ENCODE peak calls at places on chromosome 10, in six cellular contexts. One of them, this sample, is unnamed.

GRCh38 chr10:56178210-56178609 is 182.8 kb downstream of the ZWINT start:
- DNase-seq in GM12878: no peak
- DNase-seq in HepG2: no peak
- DNase-seq in NT2/D1: no peak
- DNase-seq in H1: no peak
- DNase-seq in HCT116: no peak
- DNase-seq in this sample: no peak

GRCh38 chr10:7855205-7855604 is 36.9 kb downstream of the TAF3 start:
- DNase-seq in H1: peak
- DNase-seq in HCT116: no peak
- DNase-seq in HepG2: peak
- DNase-seq in GM12878: no peak
- DNase-seq in NT2/D1: peak
- DNase-seq in this sample: no peak

GRCh38 chr10:102642553-102643345 is 1.5 kb upstream of the TRIM8 start:
- DNase-seq in NT2/D1: no peak
- DNase-seq in HepG2: peak
- DNase-seq in HCT116: peak
- DNase-seq in GM12878: no peak
- DNase-seq in H1: no peak
- DNase-seq in this sample: peak

GRCh38 chr10:79070091-79070610 is 1.4 kb downstream of the ZMIZ1 start:
- DNase-seq in GM12878: no peak
- DNase-seq in H1: no peak
- DNase-seq in NT2/D1: no peak
- DNase-seq in HepG2: no peak
- DNase-seq in HCT116: no peak
- DNase-seq in this sample: peak

GRCh38 chr10:103542764-103543616 is 49.5 kb downstream of the NEURL1 start:
- DNase-seq in H1: no peak
- DNase-seq in HCT116: peak
- DNase-seq in GM12878: peak
- DNase-seq in NT2/D1: peak
- DNase-seq in HepG2: peak
- DNase-seq in this sample: no peak

GRCh38 chr10:119803264-119803663 is 69.4 kb downstream of the MCMBP start:
- DNase-seq in NT2/D1: no peak
- DNase-seq in GM12878: no peak
- DNase-seq in HCT116: no peak
- DNase-seq in H1: no peak
- DNase-seq in HepG2: no peak
- DNase-seq in this sample: no peak

GRCh38 chr10:76033457-76034196 is 602.2 kb downstream of the LRMDA start:
- DNase-seq in NT2/D1: no peak
- DNase-seq in GM12878: peak
- DNase-seq in HCT116: no peak
- DNase-seq in HepG2: peak
- DNase-seq in H1: no peak
- DNase-seq in this sample: no peak

GRCh38 chr10:70118196-70118595 is 14.4 kb downstream of the AIFM2 start:
- DNase-seq in HepG2: no peak
- DNase-seq in H1: no peak
- DNase-seq in NT2/D1: no peak
- DNase-seq in GM12878: no peak
- DNase-seq in HCT116: no peak
- DNase-seq in this sample: no peak

GRCh38 chr10:122565766-122566206 is 5.2 kb downstream of the DMBT1 start:
- DNase-seq in HCT116: peak
- DNase-seq in NT2/D1: peak
- DNase-seq in H1: peak
- DNase-seq in GM12878: peak
- DNase-seq in HepG2: peak
- DNase-seq in this sample: peak

GRCh38 chr10:78215645-78216044 is 182.0 kb downstream of the RPS24 start:
- DNase-seq in HepG2: no peak
- DNase-seq in GM12878: no peak
- DNase-seq in NT2/D1: no peak
- DNase-seq in H1: no peak
- DNase-seq in HCT116: no peak
- DNase-seq in this sample: no peak

GRCh38 chr10:127906548-127907377 is at the start of gene PTPRE:
- DNase-seq in GM12878: no peak
- DNase-seq in H1: peak
- DNase-seq in HCT116: peak
- DNase-seq in HepG2: no peak
- DNase-seq in NT2/D1: peak
- DNase-seq in this sample: peak

GRCh38 chr10:117967149-117967548 is 79.6 kb downstream of the RAB11FIP2 start:
- DNase-seq in HCT116: no peak
- DNase-seq in HepG2: no peak
- DNase-seq in H1: no peak
- DNase-seq in NT2/D1: no peak
- DNase-seq in GM12878: no peak
- DNase-seq in this sample: no peak

GRCh38 chr10:99731296-99732032 is 463 bp downstream of the COX15 start:
- DNase-seq in HepG2: no peak
- DNase-seq in H1: no peak
- DNase-seq in HCT116: no peak
- DNase-seq in GM12878: no peak
- DNase-seq in NT2/D1: no peak
- DNase-seq in this sample: no peak

GRCh38 chr10:126171555-126171954 is 216.7 kb downstream of the ADAM12 start:
- DNase-seq in HCT116: no peak
- DNase-seq in HepG2: no peak
- DNase-seq in H1: no peak
- DNase-seq in GM12878: no peak
- DNase-seq in NT2/D1: no peak
- DNase-seq in this sample: no peak

GRCh38 chr10:73889014-73889413 is 14.7 kb upstream of the CAMK2G start:
- DNase-seq in HCT116: peak
- DNase-seq in GM12878: no peak
- DNase-seq in HepG2: no peak
- DNase-seq in H1: no peak
- DNase-seq in NT2/D1: no peak
- DNase-seq in this sample: no peak

GRCh38 chr10:89490589-89491335 is 44.6 kb downstream of the SLC16A12 start:
- DNase-seq in HCT116: no peak
- DNase-seq in NT2/D1: no peak
- DNase-seq in HepG2: no peak
- DNase-seq in H1: no peak
- DNase-seq in GM12878: no peak
- DNase-seq in this sample: no peak

GRCh38 chr10:93591065-93591808 is 9.8 kb downstream of the RBP4 start:
- DNase-seq in H1: no peak
- DNase-seq in HCT116: no peak
- DNase-seq in NT2/D1: no peak
- DNase-seq in HepG2: no peak
- DNase-seq in GM12878: no peak
- DNase-seq in this sample: no peak

GRCh38 chr10:109939253-109939961 is 16.1 kb upstream of the XPNPEP1 start:
- DNase-seq in NT2/D1: no peak
- DNase-seq in GM12878: no peak
- DNase-seq in HepG2: no peak
- DNase-seq in HCT116: no peak
- DNase-seq in H1: no peak
- DNase-seq in this sample: no peak

GRCh38 chr10:111222961-111223360 is 146.1 kb downstream of the ADRA2A start:
- DNase-seq in GM12878: no peak
- DNase-seq in H1: no peak
- DNase-seq in HCT116: no peak
- DNase-seq in HepG2: no peak
- DNase-seq in NT2/D1: no peak
- DNase-seq in this sample: no peak

GRCh38 chr10:18666810-18667209 is 7.6 kb downstream of the ARL5B start:
- DNase-seq in HepG2: peak
- DNase-seq in H1: no peak
- DNase-seq in HCT116: no peak
- DNase-seq in GM12878: no peak
- DNase-seq in NT2/D1: no peak
- DNase-seq in this sample: no peak

GRCh38 chr10:62046522-62047239 is 145.2 kb downstream of the ARID5B start:
- DNase-seq in HepG2: peak
- DNase-seq in HCT116: no peak
- DNase-seq in H1: no peak
- DNase-seq in NT2/D1: no peak
- DNase-seq in GM12878: peak
- DNase-seq in this sample: no peak

GRCh38 chr10:126431816-126432215 is 43.5 kb upstream of the ADAM12 start:
- DNase-seq in HepG2: no peak
- DNase-seq in H1: no peak
- DNase-seq in GM12878: no peak
- DNase-seq in NT2/D1: no peak
- DNase-seq in HCT116: no peak
- DNase-seq in this sample: no peak

GRCh38 chr10:32005050-32005449 is 51.2 kb downstream of the KIF5B start:
- DNase-seq in HepG2: peak
- DNase-seq in NT2/D1: no peak
- DNase-seq in HCT116: peak
- DNase-seq in H1: no peak
- DNase-seq in GM12878: peak
- DNase-seq in this sample: peak

GRCh38 chr10:124354411-124355382 is 64.0 kb downstream of the OAT start:
- DNase-seq in HepG2: peak
- DNase-seq in NT2/D1: no peak
- DNase-seq in H1: no peak
- DNase-seq in HCT116: peak
- DNase-seq in GM12878: no peak
- DNase-seq in this sample: peak

GRCh38 chr10:22476601-22477364 is 131.5 kb downstream of the SPAG6 start:
- DNase-seq in NT2/D1: no peak
- DNase-seq in H1: no peak
- DNase-seq in GM12878: no peak
- DNase-seq in HCT116: no peak
- DNase-seq in HepG2: no peak
- DNase-seq in this sample: no peak

GRCh38 chr10:76546411-76546810 is 1091.2 kb downstream of the KCNMA1 start:
- DNase-seq in GM12878: no peak
- DNase-seq in HepG2: no peak
- DNase-seq in H1: no peak
- DNase-seq in NT2/D1: no peak
- DNase-seq in HCT116: no peak
- DNase-seq in this sample: no peak

GRCh38 chr10:11447571-11447970 is 163.9 kb downstream of the USP6NL start:
- DNase-seq in HepG2: no peak
- DNase-seq in H1: no peak
- DNase-seq in GM12878: no peak
- DNase-seq in HCT116: no peak
- DNase-seq in NT2/D1: no peak
- DNase-seq in this sample: no peak

GRCh38 chr10:51878695-51879094 is 179.3 kb upstream of the CSTF2T start:
- DNase-seq in H1: no peak
- DNase-seq in HCT116: no peak
- DNase-seq in NT2/D1: no peak
- DNase-seq in GM12878: no peak
- DNase-seq in HepG2: no peak
- DNase-seq in this sample: no peak

GRCh38 chr10:51879238-51879637 is 179.8 kb upstream of the CSTF2T start:
- DNase-seq in HepG2: no peak
- DNase-seq in H1: no peak
- DNase-seq in HCT116: no peak
- DNase-seq in NT2/D1: no peak
- DNase-seq in GM12878: peak
- DNase-seq in this sample: no peak

GRCh38 chr10:51876979-51877378 is 177.6 kb upstream of the CSTF2T start:
- DNase-seq in HCT116: no peak
- DNase-seq in H1: no peak
- DNase-seq in HepG2: no peak
- DNase-seq in NT2/D1: no peak
- DNase-seq in GM12878: no peak
- DNase-seq in this sample: no peak

GRCh38 chr10:51877636-51878035 is 178.2 kb upstream of the CSTF2T start:
- DNase-seq in HepG2: no peak
- DNase-seq in GM12878: no peak
- DNase-seq in H1: no peak
- DNase-seq in HCT116: no peak
- DNase-seq in NT2/D1: no peak
- DNase-seq in this sample: no peak

GRCh38 chr10:51881213-51881612 is 181.8 kb upstream of the CSTF2T start:
- DNase-seq in HepG2: no peak
- DNase-seq in HCT116: no peak
- DNase-seq in NT2/D1: no peak
- DNase-seq in GM12878: no peak
- DNase-seq in H1: no peak
- DNase-seq in this sample: no peak
- TF ChIP-seq ZNF274 in HepG2: no peak
- TF ChIP-seq ZNF274 in HCT116: no peak
- TF ChIP-seq ZNF274 in NT2/D1: no peak
- TF ChIP-seq ZNF274 in GM12878: no peak
- TF ChIP-seq ZNF274 in H1: no peak
- TF ChIP-seq ZNF274 in this sample: no peak

DNA sequence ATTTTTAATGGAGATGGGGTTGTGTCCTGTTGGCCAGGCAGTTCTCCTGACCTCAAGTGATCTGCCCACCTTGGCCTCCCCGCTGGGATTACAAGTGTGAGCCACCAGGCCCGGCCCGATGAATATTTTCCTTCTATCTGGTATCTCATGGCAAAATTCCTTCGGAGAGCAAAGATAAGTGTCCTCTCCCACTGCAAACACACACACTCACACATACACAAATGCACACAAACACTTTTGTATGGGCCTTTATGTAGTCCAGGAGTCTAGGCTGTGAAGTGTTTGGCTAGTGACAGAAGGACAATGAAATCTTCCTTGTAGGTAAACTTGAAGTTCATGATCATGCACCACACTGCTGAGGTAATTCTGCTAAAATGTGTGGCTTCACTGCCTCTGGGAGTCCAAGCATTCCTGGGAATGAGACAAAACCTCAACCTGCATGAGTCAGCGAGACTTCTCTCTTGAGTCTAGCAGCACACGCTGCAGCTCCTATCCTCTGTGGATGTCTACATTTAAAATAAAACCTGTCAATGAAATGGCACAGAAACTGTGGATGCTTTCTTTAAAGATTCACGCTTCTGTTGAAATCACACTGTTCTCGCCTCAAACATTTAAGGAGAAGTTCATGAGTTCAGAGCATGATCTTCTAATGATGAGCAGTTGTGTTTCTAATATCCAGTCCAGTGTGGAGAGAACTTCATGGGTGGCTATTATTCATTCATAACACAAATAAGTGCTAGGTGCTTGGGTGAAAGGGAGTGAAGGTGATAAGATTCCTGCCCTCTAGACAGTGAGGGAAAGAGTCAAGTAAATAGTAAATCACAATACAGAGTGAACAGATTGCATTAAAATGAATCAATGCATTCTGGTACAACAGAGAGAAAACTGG is 96.5 kb downstream of the NRP1 start:
- DNase-seq in NT2/D1: peak
- DNase-seq in HCT116: peak
- DNase-seq in HepG2: peak
- DNase-seq in H1: peak
- DNase-seq in GM12878: no peak
- DNase-seq in this sample: no peak
- TF ChIP-seq ZNF274 in NT2/D1: no peak
- TF ChIP-seq ZNF274 in HCT116: no peak
- TF ChIP-seq ZNF274 in HepG2: no peak
- TF ChIP-seq ZNF274 in H1: no peak
- TF ChIP-seq ZNF274 in GM12878: no peak
- TF ChIP-seq ZNF274 in this sample: no peak

GRCh38 chr10:58086144-58086762 is 181.4 kb downstream of the IPMK start:
- DNase-seq in HCT116: no peak
- DNase-seq in NT2/D1: no peak
- DNase-seq in GM12878: no peak
- DNase-seq in HepG2: no peak
- DNase-seq in H1: no peak
- DNase-seq in this sample: no peak
- TF ChIP-seq ZNF274 in HCT116: no peak
- TF ChIP-seq ZNF274 in NT2/D1: no peak
- TF ChIP-seq ZNF274 in GM12878: no peak
- TF ChIP-seq ZNF274 in HepG2: no peak
- TF ChIP-seq ZNF274 in H1: no peak
- TF ChIP-seq ZNF274 in this sample: no peak

GRCh38 chr10:43856299-43856698 is 207.6 kb upstream of the ZNF32 start:
- DNase-seq in NT2/D1: no peak
- DNase-seq in H1: no peak
- DNase-seq in GM12878: no peak
- DNase-seq in HCT116: no peak
- DNase-seq in HepG2: no peak
- DNase-seq in this sample: no peak
- TF ChIP-seq ZNF274 in NT2/D1: no peak
- TF ChIP-seq ZNF274 in H1: no peak
- TF ChIP-seq ZNF274 in GM12878: no peak
- TF ChIP-seq ZNF274 in HCT116: no peak
- TF ChIP-seq ZNF274 in HepG2: no peak
- TF ChIP-seq ZNF274 in this sample: no peak